ENCODE peak calls at places on chromosome 1, in four cellular contexts. U, V, P and F are unnamed samples.

GRCh38 chr1:4778056-4778455 is 123.6 kb downstream of the AJAP1 start:
- DNase-seq in P (no peak), V (peak; percentile 31), U (peak; percentile 69), F (no peak)

GRCh38 chr1:93219443-93219842 is 38.9 kb downstream of the CCDC18 start:
- DNase-seq in V (no peak), P (no peak), U (no peak), F (no peak)

GRCh38 chr1:4212796-4213195 is 312.7 kb upstream of the C1orf174 start:
- DNase-seq in U (no peak), P (no peak), V (no peak), F (no peak)

GRCh38 chr1:221521686-221522085 is 220.2 kb downstream of the DUSP10 start:
- DNase-seq in U (no peak), V (no peak), P (no peak), F (no peak)

GRCh38 chr1:84847253-84848247 is 45.5 kb downstream of the LPAR3 start:
- DNase-seq in U (peak; percentile 77), V (no peak), P (peak; percentile 25), F (no peak)

GRCh38 chr1:62621907-62622306 is 24.6 kb downstream of the ANGPTL3 start:
- DNase-seq in U (no peak), P (peak; percentile 98), V (no peak), F (no peak)

GRCh38 chr1:31707711-31708110 is 3.9 kb upstream of the COL16A1 start:
- DNase-seq in P (no peak), V (no peak), U (no peak), F (no peak)

GRCh38 chr1:67846538-67846937 is 13.3 kb upstream of the GNG12 start:
- DNase-seq in P (no peak), U (no peak), V (no peak), F (no peak)

GRCh38 chr1:25553749-25554425 is 10.5 kb downstream of the LDLRAP1 start:
- DNase-seq in V (peak; percentile 45), P (no peak), U (no peak), F (no peak)

GRCh38 chr1:55337801-55338447 is 122.8 kb upstream of the USP24 start:
- DNase-seq in V (peak; percentile 31), P (peak; percentile 35), U (peak; percentile 48), F (peak; percentile 19)

GRCh38 chr1:244852694-244853093 is 11.6 kb downstream of the HNRNPU start:
- DNase-seq in U (no peak), V (no peak), P (no peak), F (no peak)

GRCh38 chr1:22652881-22653316 is at the start of gene C1QB:
- DNase-seq in P (no peak), U (no peak), V (no peak), F (no peak)

GRCh38 chr1:4267381-4268261 is 367.5 kb upstream of the C1orf174 start:
- DNase-seq in P (peak; percentile 99), V (no peak), U (no peak), F (no peak)

GRCh38 chr1:25106352-25106751 is 126.0 kb downstream of the SYF2 start:
- DNase-seq in P (no peak), V (no peak), U (no peak), F (no peak)

GRCh38 chr1:61056674-61057439 is 25.5 kb upstream of the NFIA start:
- DNase-seq in V (peak; percentile 59), P (no peak), U (peak; percentile 72), F (no peak)

GRCh38 chr1:61053281-61053711 is 29.1 kb upstream of the NFIA start:
- DNase-seq in P (no peak), U (no peak), V (no peak), F (no peak)

GRCh38 chr1:61053712-61054608 is 28.4 kb upstream of the NFIA start:
- DNase-seq in U (peak; percentile 74), P (no peak), V (peak; percentile 69), F (peak; percentile 55)

GRCh38 chr1:61054636-61055035 is 27.7 kb upstream of the NFIA start:
- DNase-seq in U (no peak), V (no peak), P (no peak), F (no peak)

GRCh38 chr1:61055110-61055614 is 27.2 kb upstream of the NFIA start:
- DNase-seq in P (no peak), V (no peak), U (no peak), F (no peak)
- TF ChIP-seq FOXJ3 in P (no peak), V (no peak), U (no peak), F (no peak)

GRCh38 chr1:51168266-51168845 is 66.3 kb downstream of the C1orf185 start:
- DNase-seq in U (no peak), V (no peak), P (no peak), F (no peak)
- TF ChIP-seq FOXJ3 in U (no peak), V (no peak), P (no peak), F (no peak)

GRCh38 chr1:162210171-162210570 is 140.7 kb downstream of the NOS1AP start:
- DNase-seq in U (no peak), V (no peak), P (no peak), F (no peak)
- TF ChIP-seq FOXJ3 in U (no peak), V (no peak), P (no peak), F (no peak)

GRCh38 chr1:39575191-39576015 is 1.2 kb downstream of the PABPC4 start:
- DNase-seq in V (peak; percentile 80), U (peak; percentile 76), P (peak; percentile 16), F (no peak)
- TF ChIP-seq FOXJ3 in V (no peak), U (no peak), P (no peak), F (no peak)